ENCODE peak calls at places on chromosomes 4 and X, in seven cellular contexts. Y, R, G, D, A, I and P are unnamed samples.

GRCh38 chrX:16144420-16144819 is 21.1 kb downstream of the GRPR start:
- DNase-seq in I (no peak), R (no peak), D (no peak), A (no peak), Y (no peak), G (no peak), P (no peak)

GRCh38 chr4:103046416-103047290 is 27.1 kb upstream of the SLC9B1 start:
- DNase-seq in Y (no peak), G (peak; percentile 13), A (peak; percentile 20), I (no peak), D (no peak), R (peak; percentile 65), P (peak; percentile 31)

GRCh38 chr4:31068257-31069075 is 348.3 kb downstream of the PCDH7 start:
- DNase-seq in D (no peak), Y (no peak), I (no peak), G (no peak), R (no peak), A (no peak), P (no peak)

GRCh38 chr4:16001484-16001858 is 38.5 kb upstream of the FGFBP2 start:
- DNase-seq in R (peak; percentile 53), Y (peak; percentile 19), G (peak; percentile 36), I (peak; percentile 45), A (peak; percentile 27), D (no peak), P (peak; percentile 17)

GRCh38 chr4:679571-680083 is 5.3 kb downstream of the MYL5 start:
- DNase-seq in R (no peak), A (no peak), I (no peak), G (no peak), D (no peak), Y (no peak), P (no peak)

GRCh38 chr4:41160010-41160789 is 54.1 kb downstream of the APBB2 start:
- DNase-seq in G (no peak), A (no peak), Y (no peak), D (no peak), R (no peak), I (no peak), P (no peak)

GRCh38 chr4:69934150-69934549 is 3.3 kb downstream of the CSN1S1 start:
- DNase-seq in G (no peak), R (no peak), A (no peak), I (no peak), D (no peak), Y (no peak), P (no peak)

GRCh38 chr4:185567828-185568442 is 32.6 kb upstream of the PDLIM3 start:
- DNase-seq in R (no peak), D (no peak), I (peak; percentile 83), Y (no peak), A (no peak), G (no peak), P (no peak)

GRCh38 chr4:150002561-150002960 is 75.7 kb upstream of the DCLK2 start:
- DNase-seq in I (no peak), D (no peak), G (no peak), R (no peak), Y (no peak), A (no peak), P (no peak)

GRCh38 chrX:115297189-115297588 is 7.7 kb downstream of the LUZP4 start:
- DNase-seq in Y (no peak), I (no peak), A (no peak), D (no peak), R (no peak), G (no peak), P (no peak)

GRCh38 chrX:109760922-109761250 is 27.8 kb upstream of the ACSL4 start:
- DNase-seq in D (no peak), I (no peak), G (no peak), Y (no peak), R (no peak), A (no peak), P (no peak)

GRCh38 chr4:61294001-61294400 is 93.9 kb downstream of the ADGRL3 start:
- DNase-seq in A (no peak), R (no peak), D (no peak), G (no peak), I (no peak), Y (peak; percentile 29), P (no peak)

GRCh38 chrX:5876984-5877655 is 351.5 kb downstream of the NLGN4X start:
- DNase-seq in Y (peak; percentile 4), R (no peak), G (no peak), D (no peak), I (no peak), A (no peak), P (no peak)

GRCh38 chrX:46168254-46168653 is 377.0 kb downstream of the ZNF674 start:
- DNase-seq in D (no peak), G (no peak), R (no peak), A (no peak), I (no peak), Y (no peak), P (no peak)

GRCh38 chr4:134935320-134935719 is 733.7 kb upstream of the PABPC4L start:
- DNase-seq in D (no peak), I (no peak), Y (no peak), G (no peak), R (no peak), A (no peak), P (no peak)

GRCh38 chr4:123411976-123412589 is 15.5 kb downstream of the SPRY1 start:
- DNase-seq in A (no peak), Y (no peak), R (no peak), D (no peak), G (no peak), I (no peak), P (no peak)